ENCODE peak calls at places on chromosomes 13 and 19, in four cellular contexts. H is NCI-H1417, I is AG08396, Y is tibial artery. W is an unnamed sample.

GRCh38 chr19:53977429-53977990 is 13.9 kb upstream of the CACNG6 start:
- DNase-seq in H (peak; percentile 3), I (peak; percentile 83), Y (peak; percentile 78), W (peak; percentile 85)

GRCh38 chr19:18282021-18282787 is 782 bp upstream of the JUND start:
- DNase-seq in H (peak; percentile 97), I (peak; percentile 56), Y (peak; percentile 85), W (no peak)

GRCh38 chr19:53927745-53928144 is 18.7 kb downstream of the CACNG7 start:
- DNase-seq in H (no peak), I (peak; percentile 61), Y (no peak), W (peak; percentile 44)

GRCh38 chr19:49637865-49638350 is 2.0 kb downstream of the RRAS start:
- DNase-seq in H (no peak), I (peak; percentile 87), Y (peak; percentile 98), W (peak; percentile 69)

GRCh38 chr13:25768726-25769270 is 283.0 kb downstream of the SHISA2 start:
- DNase-seq in H (no peak), I (no peak), Y (no peak), W (no peak)

GRCh38 chr19:9862897-9863296 is 27.8 kb downstream of the PIN1 start:
- DNase-seq in H (no peak), I (no peak), Y (no peak), W (no peak)

GRCh38 chr13:76976488-76976887 is 15.4 kb upstream of the CLN5 start:
- DNase-seq in H (no peak), I (no peak), Y (no peak), W (no peak)

GRCh38 chr19:38703509-38703908 is 40.8 kb downstream of the CAPN12 start:
- DNase-seq in H (no peak), I (no peak), Y (no peak), W (no peak)

GRCh38 chr13:45522571-45522970 is 57.8 kb downstream of the COG3 start:
- DNase-seq in H (no peak), I (no peak), Y (no peak), W (peak; percentile 20)

GRCh38 chr13:76885203-76886004 is 801 bp downstream of the KCTD12 start:
- DNase-seq in H (peak; percentile 89), I (peak; percentile 65), Y (peak; percentile 86), W (peak; percentile 55)

GRCh38 chr19:4493929-4494690 is 22.0 kb downstream of the HDGFL2 start:
- DNase-seq in H (no peak), I (no peak), Y (no peak), W (no peak)

GRCh38 chr13:103351035-103351828 is 285.0 kb upstream of the SLC10A2 start:
- DNase-seq in H (no peak), I (no peak), Y (no peak), W (no peak)

GRCh38 chr19:13985771-13986347 is 20.3 kb downstream of the RFX1 start:
- DNase-seq in H (peak; percentile 86), I (no peak), Y (no peak), W (no peak)

GRCh38 chr13:102244617-102245227 is 157.1 kb downstream of the FGF14 start:
- DNase-seq in H (no peak), I (no peak), Y (no peak), W (no peak)

GRCh38 chr19:55156202-55157063 is 1.1 kb downstream of the TNNI3 start:
- DNase-seq in H (peak; percentile 93), I (peak; percentile 80), Y (no peak), W (peak; percentile 60)

GRCh38 chr19:12000152-12000981 is 35.1 kb downstream of the ZNF433 start:
- DNase-seq in H (no peak), I (peak; percentile 20), Y (no peak), W (no peak)

GRCh38 chr13:77918391-77919261 is at the start of gene EDNRB:
- DNase-seq in H (peak; percentile 76), I (peak; percentile 53), Y (no peak), W (peak; percentile 92)

GRCh38 chr19:2327773-2328400 is 499 bp downstream of the LSM7 start:
- DNase-seq in H (peak; percentile 80), I (peak; percentile 83), Y (no peak), W (peak; percentile 80)

GRCh38 chr13:46676378-46676725 is 120.6 kb downstream of the ESD start:
- DNase-seq in H (no peak), I (no peak), Y (no peak), W (no peak)

W was measured in SK-MEL-5.